ENCODE peak calls at places on chromosomes 11 and 22, in seven cellular contexts. B, H, C, W, O, T and V are unnamed samples.

GRCh38 chr11:5550440-5551095 is 2.2 kb upstream of the OR52H1 start:
- DNase-seq in T (no peak), C (no peak), H (peak; percentile 91), O (peak; percentile 54), B (no peak), W (no peak), V (no peak)

GRCh38 chr11:11558352-11558751 is 63.5 kb downstream of the GALNT18 start:
- DNase-seq in H (no peak), B (no peak), W (no peak), T (no peak), C (no peak), O (no peak), V (no peak)

GRCh38 chr11:69828276-69828970 is 9.2 kb upstream of the FGF3 start:
- DNase-seq in B (peak; percentile 23), T (no peak), W (no peak), O (no peak), H (no peak), C (peak; percentile 29), V (no peak)

GRCh38 chr22:49613108-49613507 is 214.6 kb downstream of the BRD1 start:
- DNase-seq in T (no peak), H (no peak), O (no peak), C (no peak), B (peak; percentile 34), W (no peak), V (no peak)

GRCh38 chr11:111942826-111943225 is 5.7 kb downstream of the DIXDC1 start:
- DNase-seq in W (no peak), C (no peak), O (no peak), H (peak; percentile 19), T (no peak), B (no peak), V (no peak)

GRCh38 chr22:37617431-37617830 is 8.8 kb downstream of the GGA1 start:
- DNase-seq in T (no peak), B (no peak), W (no peak), O (no peak), C (no peak), H (no peak), V (no peak)

GRCh38 chr11:129853508-129854228 is 38.0 kb downstream of the TMEM45B start:
- DNase-seq in H (peak; percentile 49), W (no peak), O (no peak), T (no peak), C (peak; percentile 88), B (no peak), V (peak; percentile 93)

GRCh38 chr22:45649809-45650208 is 21.8 kb upstream of the ATXN10 start:
- DNase-seq in C (no peak), H (no peak), T (no peak), B (no peak), W (no peak), O (no peak), V (no peak)

GRCh38 chr11:94671553-94672366 is 96.4 kb upstream of the AMOTL1 start:
- DNase-seq in C (no peak), O (no peak), B (no peak), H (no peak), W (no peak), T (no peak), V (no peak)

GRCh38 chr11:122339661-122340060 is 223.6 kb upstream of the BLID start:
- DNase-seq in B (no peak), H (no peak), C (no peak), W (no peak), T (no peak), O (no peak), V (no peak)

GRCh38 chr11:2428322-2428795 is 16.0 kb downstream of the TRPM5 start:
- DNase-seq in C (peak; percentile 88), W (peak; percentile 68), O (peak; percentile 52), B (peak; percentile 83), T (no peak), H (peak; percentile 34), V (peak; percentile 84)

GRCh38 chr22:26806445-26807170 is 149.2 kb downstream of the MIAT start:
- DNase-seq in W (no peak), H (no peak), T (no peak), O (no peak), C (no peak), B (no peak), V (no peak)

GRCh38 chr11:34052608-34053160 is 1.2 kb downstream of the CAPRIN1 start:
- DNase-seq in T (no peak), W (no peak), B (peak; percentile 64), C (peak; percentile 42), O (no peak), H (no peak), V (peak; percentile 68)

GRCh38 chr22:27420817-27421361 is 380.7 kb downstream of the MN1 start:
- DNase-seq in W (no peak), B (peak; percentile 84), O (no peak), C (peak; percentile 52), H (peak; percentile 95), T (peak; percentile 66), V (peak; percentile 77)

GRCh38 chr11:12941671-12942070 is 67.4 kb upstream of the RASSF10 start:
- DNase-seq in T (no peak), H (no peak), W (no peak), B (no peak), C (no peak), O (no peak), V (no peak)

GRCh38 chr11:100870138-100870537 is 183.1 kb downstream of the ARHGAP42 start:
- DNase-seq in B (no peak), C (no peak), O (no peak), H (no peak), W (no peak), T (no peak), V (no peak)

GRCh38 chr11:1852885-1853284 is at the start of gene LSP1:
- DNase-seq in H (no peak), B (peak; percentile 55), T (no peak), C (no peak), O (no peak), W (no peak), V (no peak)

GRCh38 chr11:10688401-10688800 is 5.2 kb downstream of the IRAG1 start:
- DNase-seq in H (peak; percentile 34), W (peak; percentile 18), B (no peak), C (no peak), O (peak; percentile 45), T (no peak), V (no peak)

GRCh38 chr11:47183969-47184368 is 2.3 kb downstream of the PACSIN3 start:
- DNase-seq in C (no peak), W (no peak), O (no peak), H (no peak), T (no peak), B (peak; percentile 82), V (no peak)
- H3K4me1 ChIP-seq in C (peaks cover 12% of the 10 kb centered on the region), W (peaks cover 34% of the 10 kb centered on the region), O (peaks cover 18% of the 10 kb centered on the region), H (peaks cover 16% of the 10 kb centered on the region), T (peaks cover 42% of the 10 kb centered on the region), B (peaks cover 60% of the 10 kb centered on the region), V (peaks cover 2% of the 10 kb centered on the region)

GRCh38 chr11:102316505-102316904 is 779 bp upstream of the BIRC3 start:
- DNase-seq in W (no peak), B (no peak), T (no peak), O (no peak), H (no peak), C (no peak), V (no peak)

GRCh38 chr11:102319544-102319943 is 2.3 kb downstream of the BIRC3 start:
- DNase-seq in O (no peak), C (no peak), H (no peak), T (no peak), W (no peak), B (no peak), V (no peak)

GRCh38 chr11:102317099-102317767 is at the start of gene BIRC3:
- DNase-seq in W (peak; percentile 72), H (peak; percentile 98), T (peak; percentile 41), B (peak; percentile 88), C (peak; percentile 92), O (peak; percentile 91), V (peak; percentile 88)

GRCh38 chr11:102318469-102318868 is 1.2 kb downstream of the BIRC3 start:
- DNase-seq in B (no peak), T (no peak), C (no peak), W (peak; percentile 50), H (peak; percentile 48), O (no peak), V (no peak)

DNA sequence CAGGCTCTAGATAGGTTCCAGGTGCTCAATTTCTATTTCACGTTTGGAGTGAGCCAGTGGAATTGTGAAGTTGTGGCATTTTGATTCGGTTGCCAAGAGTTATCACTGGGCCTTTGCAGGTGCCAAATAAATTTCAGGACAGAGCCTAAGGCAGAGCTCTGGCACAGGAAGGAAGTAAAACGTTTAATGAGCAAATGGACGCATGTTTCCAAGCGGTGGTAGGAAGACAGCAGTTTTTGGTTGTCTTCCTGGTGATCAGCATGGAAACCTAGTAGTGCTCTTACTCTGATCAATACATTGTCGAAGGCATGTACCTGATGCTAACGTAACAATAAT is 452 bp downstream of the BIRC3 start:
- DNase-seq in H (no peak), B (no peak), T (no peak), W (no peak), O (no peak), C (no peak), V (no peak)
- H3K27ac ChIP-seq in H (no peak overlapping the region), B (peak overlapping the region; percentile 62), T (peak overlapping the region; percentile 65), W (peak overlapping the region; percentile 91), O (no peak overlapping the region), C (peak overlapping the region; percentile 85), V (peak overlapping the region; percentile 89)

GRCh38 chr11:837990-838307 is 4.4 kb downstream of the POLR2L start:
- DNase-seq in W (no peak), T (no peak), B (no peak), C (no peak), O (no peak), H (no peak), V (no peak)
- H3K4me1 ChIP-seq in W (peaks cover 66% of the 10 kb centered on the region), T (peaks cover 50% of the 10 kb centered on the region), B (peaks cover 43% of the 10 kb centered on the region), C (peaks cover 30% of the 10 kb centered on the region), O (peaks cover 34% of the 10 kb centered on the region), H (peaks cover 24% of the 10 kb centered on the region), V (no peaks in the 10 kb centered on the region)

DNA sequence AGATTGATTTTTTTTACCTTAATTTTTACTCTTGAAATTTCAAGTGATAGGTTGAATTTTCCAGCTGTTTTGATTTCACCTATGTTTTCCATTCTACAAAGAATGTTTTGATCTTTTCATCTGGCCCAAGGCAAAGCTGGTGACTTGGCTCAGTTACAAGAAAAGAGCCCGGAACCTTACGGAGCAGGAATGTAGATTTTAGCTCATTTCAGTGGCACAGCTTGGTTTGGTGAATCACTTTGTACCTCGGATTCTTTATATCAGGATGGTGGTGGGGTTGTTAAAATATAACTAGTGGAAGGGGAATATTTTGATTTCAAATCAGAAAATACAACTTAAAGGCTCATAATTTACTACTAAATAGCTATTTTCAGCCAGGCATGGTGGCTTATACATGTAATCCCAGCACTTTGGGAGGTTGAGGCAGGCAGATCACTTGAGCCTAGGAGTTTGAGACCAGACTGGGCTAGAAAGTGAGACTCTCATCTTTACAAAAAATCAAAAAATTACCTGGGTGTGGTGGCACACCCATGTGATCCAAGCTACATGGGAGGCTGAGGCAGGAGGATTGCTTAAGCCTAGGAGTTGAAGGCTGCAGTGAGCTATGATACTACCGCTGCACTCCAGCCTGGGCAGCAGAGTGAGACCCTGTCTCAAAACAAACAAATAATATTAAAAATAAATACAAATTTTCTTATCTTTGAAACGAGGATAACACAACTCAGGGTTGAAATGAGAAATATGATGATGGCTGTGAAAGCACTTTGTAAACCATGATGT is 9.4 kb upstream of the GRIK4 start:
- DNase-seq in C (no peak), T (no peak), W (no peak), B (no peak), O (no peak), H (no peak), V (no peak)
- H3K27ac ChIP-seq in C (no peak overlapping the region), T (no peak overlapping the region), W (no peak overlapping the region), B (no peak overlapping the region), O (no peak overlapping the region), H (no peak overlapping the region), V (no peak overlapping the region)